ENCODE peak calls at places on chromosomes 7 and 10, in eight cellular contexts. Q is DND-41, B is AG09309, G is K562, T is Caki2, J is posterior vena cava, V is choroid plexus epithelial cell, H is ACHN. F is an unnamed sample.

GRCh38 chr10:10520391-10521385 is 497.0 kb upstream of the CELF2 start:
- DNase-seq in B (no peak), V (no peak), J (no peak), G (no peak), Q (no peak), H (no peak), T (no peak), F (no peak)

GRCh38 chr7:18570890-18571478 is 75.4 kb downstream of the HDAC9 start:
- DNase-seq in G (no peak), B (peak; percentile 29), H (peak; percentile 79), V (peak; percentile 77), Q (no peak), J (no peak), T (peak; percentile 39), F (no peak)

GRCh38 chr7:23357190-23358093 is 58.3 kb downstream of the MALSU1 start:
- DNase-seq in J (no peak), H (peak; percentile 65), B (no peak), G (peak; percentile 51), Q (no peak), T (peak; percentile 98), V (peak; percentile 77), F (no peak)

GRCh38 chr10:80589726-80590373 is 52.1 kb downstream of the SH2D4B start:
- DNase-seq in Q (no peak), B (no peak), H (no peak), V (no peak), J (no peak), T (no peak), G (no peak), F (no peak)

GRCh38 chr7:2204446-2204845 is 28.3 kb downstream of the MAD1L1 start:
- DNase-seq in V (no peak), J (no peak), H (no peak), T (no peak), B (no peak), Q (no peak), G (no peak), F (no peak)

GRCh38 chr7:54060643-54061042 is 481.5 kb upstream of the VSTM2A start:
- DNase-seq in B (no peak), V (no peak), G (no peak), T (no peak), H (no peak), Q (no peak), J (no peak), F (no peak)

GRCh38 chr7:131546583-131547111 is 9.8 kb downstream of the PODXL start:
- DNase-seq in G (peak; percentile 93), V (no peak), H (peak; percentile 79), B (no peak), Q (peak; percentile 65), T (peak; percentile 18), J (no peak), F (no peak)

GRCh38 chr7:117012284-117013174 is 59.2 kb downstream of the ST7 start:
- DNase-seq in T (no peak), H (peak; percentile 72), J (no peak), B (no peak), V (peak; percentile 79), Q (no peak), G (no peak), F (no peak)

GRCh38 chr10:43679509-43679908 is 30.8 kb upstream of the ZNF32 start:
- DNase-seq in T (no peak), J (no peak), Q (no peak), G (no peak), B (no peak), V (no peak), H (no peak), F (no peak)

GRCh38 chr7:101662447-101662998 is 33.4 kb upstream of the MYL10 start:
- DNase-seq in T (no peak), B (no peak), H (no peak), J (no peak), Q (no peak), V (no peak), G (no peak), F (no peak)

GRCh38 chr7:70678621-70679251 is 453.2 kb upstream of the GALNT17 start:
- DNase-seq in T (no peak), G (no peak), J (no peak), B (peak; percentile 57), Q (peak; percentile 52), V (peak; percentile 44), H (no peak), F (peak; percentile 28)

GRCh38 chr7:41418337-41418736 is 284.6 kb downstream of the INHBA start:
- DNase-seq in H (no peak), V (no peak), T (no peak), Q (no peak), B (no peak), J (no peak), G (no peak), F (no peak)

GRCh38 chr7:117014673-117015133 is 61.4 kb downstream of the ST7 start:
- DNase-seq in T (no peak), G (peak; percentile 79), V (peak; percentile 85), Q (no peak), J (peak; percentile 83), H (peak; percentile 68), B (no peak), F (no peak)

GRCh38 chr10:80855348-80855971 is 317.8 kb downstream of the SH2D4B start:
- DNase-seq in V (peak; percentile 1), Q (peak; percentile 5), B (no peak), H (peak; percentile 11), G (peak; percentile 21), T (no peak), J (no peak), F (no peak)

GRCh38 chr7:125061776-125062397 is 132.3 kb upstream of the POT1 start:
- DNase-seq in J (no peak), H (peak; percentile 79), Q (no peak), V (peak; percentile 65), T (peak; percentile 70), B (no peak), G (no peak), F (no peak)

GRCh38 chr10:3764626-3765375 is 20.2 kb downstream of the KLF6 start:
- DNase-seq in V (no peak), G (no peak), T (no peak), Q (peak; percentile 80), H (no peak), J (no peak), B (no peak), F (no peak)

GRCh38 chr7:103632005-103632639 is 186.1 kb upstream of the SLC26A5 start:
- DNase-seq in J (no peak), B (no peak), T (no peak), Q (no peak), H (no peak), V (peak; percentile 13), G (no peak), F (no peak)

GRCh38 chr7:119937745-119938144 is 335.2 kb upstream of the KCND2 start:
- DNase-seq in V (no peak), T (no peak), Q (no peak), H (no peak), J (no peak), B (no peak), G (no peak), F (no peak)